ENCODE peak calls at places on chromosomes 7 and 10, in six cellular contexts. M, V, A, S, Z and T are unnamed samples.

GRCh38 chr7:129169171-129169643 is 19.2 kb upstream of the SMO start:
- DNase-seq in M (peak; percentile 67), V (no peak), A (no peak), S (peak; percentile 70), Z (no peak), T (no peak)

GRCh38 chr7:102439963-102440795 is 6.8 kb downstream of the ORAI2 start:
- DNase-seq in M (no peak), V (no peak), A (peak; percentile 54), S (peak; percentile 49), Z (peak; percentile 56), T (no peak)

GRCh38 chr7:132295198-132295597 is 281.1 kb downstream of the PLXNA4 start:
- DNase-seq in M (no peak), V (no peak), A (no peak), S (no peak), Z (peak; percentile 10), T (no peak)

GRCh38 chr7:2834748-2835441 is 9.2 kb downstream of the GNA12 start:
- DNase-seq in M (no peak), V (no peak), A (no peak), S (no peak), Z (no peak), T (no peak)

GRCh38 chr7:152054377-152055230 is 29.1 kb downstream of the GALNT11 start:
- DNase-seq in M (peak; percentile 42), V (no peak), A (peak; percentile 18), S (peak; percentile 31), Z (peak; percentile 36), T (no peak)

GRCh38 chr10:7789390-7789789 is 1.4 kb downstream of the ATP5F1C start:
- DNase-seq in M (no peak), V (no peak), A (no peak), S (no peak), Z (peak; percentile 12), T (no peak)

GRCh38 chr7:20385121-20385520 is 54.4 kb downstream of the ITGB8 start:
- DNase-seq in M (no peak), V (no peak), A (no peak), S (no peak), Z (peak; percentile 61), T (no peak)

GRCh38 chr7:542935-543789 is 23.5 kb upstream of the PDGFA start:
- DNase-seq in M (no peak), V (no peak), A (peak; percentile 82), S (peak; percentile 61), Z (peak; percentile 64), T (no peak)

GRCh38 chr10:24645784-24646183 is 77.9 kb downstream of the ARHGAP21 start:
- DNase-seq in M (no peak), V (no peak), A (no peak), S (no peak), Z (no peak), T (no peak)

GRCh38 chr7:139737221-139738100 is 40.3 kb downstream of the HIPK2 start:
- DNase-seq in M (no peak), V (no peak), A (no peak), S (no peak), Z (no peak), T (no peak)

GRCh38 chr10:78319841-78320240 is 286.2 kb downstream of the RPS24 start:
- DNase-seq in M (no peak), V (peak; percentile 19), A (no peak), S (no peak), Z (no peak), T (peak; percentile 19)

GRCh38 chr7:24784292-24784691 is 27.0 kb upstream of the GSDME start:
- DNase-seq in M (no peak), V (no peak), A (no peak), S (peak; percentile 13), Z (no peak), T (no peak)

GRCh38 chr7:117117172-117117571 is 163.9 kb downstream of the ST7 start:
- DNase-seq in M (no peak), V (no peak), A (no peak), S (no peak), Z (no peak), T (no peak)

GRCh38 chr10:6053816-6054581 is 8.2 kb downstream of the IL2RA start:
- DNase-seq in M (no peak), V (peak; percentile 50), A (no peak), S (peak; percentile 54), Z (no peak), T (peak; percentile 76)

GRCh38 chr7:127838816-127839415 is 186.9 kb downstream of the SND1 start:
- DNase-seq in M (no peak), V (no peak), A (no peak), S (peak; percentile 61), Z (no peak), T (no peak)

GRCh38 chr7:67870396-67870795 is 873.8 kb downstream of the TYW1 start:
- DNase-seq in M (no peak), V (no peak), A (no peak), S (no peak), Z (no peak), T (no peak)

GRCh38 chr10:24292304-24293291 is 83.7 kb downstream of the KIAA1217 start:
- DNase-seq in M (no peak), V (no peak), A (no peak), S (no peak), Z (no peak), T (no peak)

GRCh38 chr7:98998821-98999725 is 120.7 kb downstream of the TRRAP start:
- DNase-seq in M (no peak), V (no peak), A (no peak), S (no peak), Z (no peak), T (peak; percentile 63)

GRCh38 chr10:63273575-63273974 is 140.4 kb downstream of the NRBF2 start:
- DNase-seq in M (no peak), V (no peak), A (no peak), S (no peak), Z (no peak), T (no peak)

GRCh38 chr7:123208793-123209192 is 9.0 kb upstream of the SLC13A1 start:
- DNase-seq in M (no peak), V (no peak), A (no peak), S (peak; percentile 27), Z (no peak), T (no peak)

DNA sequence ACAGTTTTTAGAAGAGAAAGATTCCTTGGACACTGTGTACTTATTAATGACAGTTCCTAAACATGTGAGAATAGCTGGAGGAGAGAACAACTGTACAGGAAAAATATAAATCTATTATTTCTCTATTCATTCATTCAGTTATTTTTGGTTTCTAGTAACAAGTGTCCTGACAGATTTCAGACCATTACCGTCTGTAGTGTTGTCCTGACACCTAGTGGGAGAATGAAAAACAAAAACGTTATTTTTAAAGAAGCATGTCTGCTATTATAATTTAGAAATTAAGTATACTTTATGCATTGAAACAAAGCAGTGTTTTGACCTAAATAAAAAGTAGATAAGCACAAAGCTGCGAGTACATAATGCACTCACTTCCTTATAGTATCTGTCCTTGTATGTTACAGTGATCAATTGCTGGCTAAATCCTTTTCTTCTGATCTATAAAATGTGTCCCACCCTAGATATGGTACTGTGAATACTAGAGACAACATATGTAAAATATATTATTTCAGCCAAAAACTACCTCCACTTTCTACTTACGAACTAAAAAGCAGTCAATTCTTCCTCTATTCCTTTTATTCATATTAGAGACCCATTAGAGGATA is 575.6 kb downstream of the ARL4A start:
- DNase-seq in M (no peak), V (no peak), A (no peak), S (peak; percentile 57), Z (peak; percentile 10), T (no peak)
- TF ChIP-seq CTCF in M (peak; percentile 44), V (peak; percentile 35), A (peak; percentile 51), S (peak; percentile 82), Z (peak; percentile 61), T (peak; percentile 77)

DNA sequence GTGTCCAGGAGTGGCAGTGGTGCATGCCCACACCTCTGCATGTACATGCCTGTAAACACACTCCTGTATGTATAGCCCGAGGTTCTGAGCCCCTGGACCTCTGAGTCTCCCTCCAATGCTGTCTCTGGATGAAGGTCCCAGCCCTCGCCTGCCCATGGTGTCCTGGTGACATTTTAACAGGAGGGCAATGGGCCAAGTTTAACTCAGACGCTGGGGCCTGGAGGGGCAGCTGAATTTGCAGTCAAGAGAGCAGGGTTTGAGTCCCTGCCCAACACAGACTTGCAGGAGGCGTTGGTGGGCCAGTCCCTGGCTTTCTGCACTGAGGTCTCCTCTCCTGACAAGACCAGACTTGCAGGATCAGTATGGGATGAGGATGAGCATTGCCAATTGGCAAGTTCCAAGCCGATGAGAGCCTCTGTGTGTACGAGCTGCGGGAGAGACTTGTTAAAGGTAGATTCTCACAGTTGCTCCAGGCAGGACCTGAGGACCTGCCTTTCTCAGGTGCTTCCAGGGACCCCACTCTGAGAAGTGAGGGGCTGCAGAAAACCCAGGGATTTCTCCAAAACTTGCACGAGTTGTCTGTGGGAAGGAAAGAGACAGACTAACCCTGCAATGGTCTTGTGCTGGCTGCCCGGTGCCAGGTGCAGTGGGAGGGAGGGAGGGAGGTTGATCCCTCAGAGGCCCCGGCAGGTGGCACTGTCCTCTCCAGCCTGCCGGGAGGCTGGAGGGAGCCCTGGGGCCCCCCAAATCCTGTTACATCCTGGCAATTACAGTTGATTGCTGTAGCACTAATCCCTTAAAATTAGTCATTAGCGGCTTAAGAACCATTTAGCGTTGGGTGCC is 142.0 kb downstream of the ELFN1 start:
- DNase-seq in M (no peak), V (no peak), A (no peak), S (peak; percentile 46), Z (peak; percentile 27), T (peak; percentile 64)
- TF ChIP-seq CTCF in M (no peak), V (no peak), A (peak; percentile 61), S (peak; percentile 46), Z (peak; percentile 67), T (peak; percentile 17)

GRCh38 chr10:132178046-132178445 is 8.7 kb upstream of the DPYSL4 start:
- DNase-seq in M (peak; percentile 12), V (no peak), A (no peak), S (no peak), Z (no peak), T (no peak)
- TF ChIP-seq CTCF in M (no peak), V (no peak), A (no peak), S (no peak), Z (no peak), T (no peak)

DNA sequence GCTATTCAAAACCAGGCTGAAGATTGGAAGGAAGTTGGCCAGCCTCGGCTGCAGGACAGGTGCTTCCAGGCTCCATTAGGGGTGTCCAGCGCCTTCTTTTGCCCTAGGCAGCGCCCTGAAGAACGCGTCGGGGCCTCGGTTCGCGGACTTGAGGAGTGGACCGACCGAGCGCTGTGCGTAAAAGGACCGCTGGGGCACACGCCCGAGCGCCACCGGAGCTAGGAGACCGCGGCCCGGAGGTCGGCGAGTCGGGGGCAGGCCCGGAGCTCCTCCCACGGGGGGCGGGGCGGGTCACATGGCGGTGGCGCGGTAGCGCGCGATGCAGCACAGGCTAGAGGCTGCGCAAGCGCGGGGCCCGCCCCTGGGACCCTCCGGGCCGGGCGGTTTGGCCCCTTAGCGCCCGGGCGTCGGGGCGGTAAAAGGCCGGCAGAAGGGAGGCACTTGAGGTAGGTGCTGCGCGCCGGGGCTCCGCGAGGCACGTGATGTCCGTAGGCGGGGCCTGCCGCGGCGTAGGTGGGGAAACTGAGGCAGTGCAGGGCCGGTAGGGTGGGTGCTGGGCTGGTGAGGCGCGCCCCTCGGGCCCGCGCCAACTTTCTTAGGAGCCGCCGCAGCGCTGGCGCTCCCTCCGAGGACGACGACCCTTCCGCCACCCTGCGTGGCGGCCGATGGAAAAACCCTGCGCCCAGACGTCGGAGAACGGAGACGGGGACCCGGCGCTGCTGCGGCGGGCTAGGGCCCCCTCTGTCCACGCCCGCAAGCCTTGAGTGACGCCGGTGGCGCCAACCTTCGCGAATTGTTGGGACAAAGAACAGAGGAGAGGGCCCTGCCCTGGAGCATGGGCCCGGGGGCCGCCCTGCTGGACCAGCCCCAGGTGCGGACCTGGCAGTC is at the start of gene PRXL2A:
- DNase-seq in M (peak; percentile 90), V (peak; percentile 83), A (no peak), S (peak; percentile 94), Z (no peak), T (peak; percentile 89)
- TF ChIP-seq CTCF in M (peak; percentile 7), V (no peak), A (no peak), S (no peak), Z (no peak), T (no peak)